ENCODE peak calls at places on chromosome 6, in nine cellular contexts. H, G, S, M, P, W, J, O and Z are unnamed samples. For H3K27me3, the result is how much of the 10 kb centered on the place peaks cover.

GRCh38 chr6:63174173-63174572 is 37.1 kb upstream of the FKBP1C start:
- DNase-seq in H (no peak), G (no peak), S (no peak), M (no peak), P (no peak), W (no peak), J (no peak), O (no peak), Z (no peak)

GRCh38 chr6:112044856-112045255 is 9.0 kb upstream of the CCN6 start:
- DNase-seq in H (no peak), G (no peak), S (no peak), M (no peak), P (peak), W (no peak), J (no peak), O (no peak), Z (no peak)

GRCh38 chr6:87789198-87789899 is 87.3 kb upstream of the AKIRIN2 start:
- DNase-seq in H (no peak), G (peak), S (peak), M (no peak), P (peak), W (no peak), J (no peak), O (no peak), Z (no peak)

GRCh38 chr6:126040394-126040793 is 54.1 kb downstream of the TRMT11 start:
- DNase-seq in H (no peak), G (no peak), S (no peak), M (no peak), P (no peak), W (no peak), J (no peak), O (no peak), Z (no peak)

GRCh38 chr6:89597988-89598387 is 40.6 kb downstream of the LYRM2 start:
- DNase-seq in H (no peak), G (peak), S (peak), M (no peak), P (peak), W (no peak), J (no peak), O (no peak), Z (no peak)

GRCh38 chr6:53361549-53362031 is 12.8 kb upstream of the ELOVL5 start:
- DNase-seq in H (peak), G (no peak), S (no peak), M (no peak), P (peak), W (no peak), J (no peak), O (peak), Z (no peak)

GRCh38 chr6:95478941-95479340 is 98.4 kb upstream of the MANEA start:
- DNase-seq in H (no peak), G (no peak), S (no peak), M (no peak), P (no peak), W (no peak), J (no peak), O (no peak), Z (no peak)

GRCh38 chr6:31559958-31560696 is 12.0 kb upstream of the LTA start:
- DNase-seq in H (peak), G (peak), S (peak), M (peak), P (peak), W (no peak), J (no peak), O (peak), Z (no peak)

GRCh38 chr6:158040051-158040803 is 58.6 kb downstream of the SYNJ2 start:
- DNase-seq in H (no peak), G (no peak), S (peak), M (no peak), P (peak), W (no peak), J (no peak), O (no peak), Z (no peak)

GRCh38 chr6:75281643-75282042 is 2.9 kb downstream of the TMEM30A start:
- DNase-seq in H (no peak), G (no peak), S (no peak), M (no peak), P (no peak), W (no peak), J (no peak), O (no peak), Z (no peak)

GRCh38 chr6:9168669-9169068 is 733.3 kb upstream of the SLC35B3 start:
- DNase-seq in H (no peak), G (no peak), S (no peak), M (no peak), P (no peak), W (no peak), J (no peak), O (no peak), Z (no peak)

GRCh38 chr6:91029211-91029610 is 442.3 kb upstream of the MAP3K7 start:
- DNase-seq in H (no peak), G (no peak), S (peak), M (no peak), P (no peak), W (no peak), J (no peak), O (no peak), Z (no peak)

GRCh38 chr6:52522655-52523054 is 54.2 kb downstream of the TRAM2 start:
- DNase-seq in H (no peak), G (no peak), S (no peak), M (no peak), P (no peak), W (no peak), J (no peak), O (no peak), Z (no peak)

GRCh38 chr6:44538841-44539240 is 151.3 kb downstream of the CDC5L start:
- DNase-seq in H (no peak), G (no peak), S (no peak), M (no peak), P (no peak), W (no peak), J (no peak), O (no peak), Z (no peak)

GRCh38 chr6:83474309-83474708 is 38.0 kb upstream of the PRSS35 start:
- DNase-seq in H (no peak), G (peak), S (no peak), M (no peak), P (peak), W (no peak), J (no peak), O (no peak), Z (no peak)

GRCh38 chr6:28081486-28081751 is 1.1 kb downstream of the ZNF165 start:
- DNase-seq in H (no peak), G (no peak), S (no peak), M (no peak), P (no peak), W (no peak), J (no peak), O (peak), Z (no peak)

GRCh38 chr6:150668882-150669476 is 69.3 kb downstream of the PLEKHG1 start:
- DNase-seq in H (no peak), G (no peak), S (no peak), M (no peak), P (no peak), W (no peak), J (no peak), O (no peak), Z (no peak)

GRCh38 chr6:141103246-141103645 is 1029.5 kb upstream of the GJE1 start:
- DNase-seq in H (no peak), G (no peak), S (no peak), M (no peak), P (no peak), W (no peak), J (no peak), O (no peak), Z (no peak)

GRCh38 chr6:33071579-33071978 is 1.9 kb downstream of the HLA-DPA1 start:
- DNase-seq in H (no peak), G (no peak), S (no peak), M (no peak), P (no peak), W (no peak), J (no peak), O (no peak), Z (no peak)

GRCh38 chr6:90151827-90152449 is 144.7 kb downstream of the BACH2 start:
- DNase-seq in H (no peak), G (no peak), S (no peak), M (no peak), P (no peak), W (no peak), J (no peak), O (no peak), Z (no peak)

DNA sequence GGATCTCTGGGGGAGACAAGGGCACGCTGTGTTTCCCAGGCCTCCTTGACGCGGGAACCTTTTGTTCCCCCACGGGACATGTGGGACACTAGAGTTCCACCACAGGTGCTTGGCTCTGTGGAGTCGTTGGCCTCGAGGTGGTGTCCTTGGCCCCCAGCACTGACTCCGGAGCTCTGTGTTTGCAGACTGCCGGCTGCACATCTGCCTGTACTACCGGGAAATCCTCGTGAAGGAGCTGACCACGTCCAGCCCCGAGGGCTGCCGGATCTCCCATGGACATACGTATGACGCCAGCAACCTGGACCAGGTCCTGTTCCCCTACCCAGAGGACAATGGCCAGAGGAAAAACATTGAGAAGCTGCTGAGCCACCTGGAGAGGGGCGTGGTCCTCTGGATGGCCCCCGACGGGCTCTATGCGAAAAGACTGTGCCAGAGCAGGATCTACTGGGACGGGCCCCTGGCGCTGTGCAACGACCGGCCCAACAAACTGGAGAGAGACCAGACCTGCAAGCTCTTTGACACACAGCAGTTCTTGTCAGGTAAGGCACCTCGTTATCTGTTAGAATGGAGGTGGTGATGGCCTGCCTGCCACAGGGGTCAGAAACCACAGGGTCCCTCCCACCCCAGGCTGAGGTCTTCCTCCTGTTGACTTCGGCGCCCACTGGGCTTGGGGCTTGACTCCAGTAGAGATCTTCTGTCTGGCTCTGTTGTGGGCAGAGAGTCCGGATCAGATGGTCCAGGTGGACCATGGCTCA is 9.9 kb downstream of the IRF4 start:
- DNase-seq in H (no peak), G (no peak), S (no peak), M (no peak), P (no peak), W (no peak), J (no peak), O (no peak), Z (no peak)
- H3K27me3 ChIP-seq in H (under half), G (under half), S (under half), M (under half), P (under half), W (under half), J (under half), O (under half), Z (under half)

GRCh38 chr6:169252805-169253189 is 849 bp downstream of the THBS2 start:
- DNase-seq in H (no peak), G (peak), S (no peak), M (no peak), P (no peak), W (no peak), J (no peak), O (no peak), Z (no peak)

GRCh38 chr6:169250660-169251059 is 3.0 kb downstream of the THBS2 start:
- DNase-seq in H (peak), G (peak), S (no peak), M (no peak), P (peak), W (peak), J (no peak), O (no peak), Z (no peak)

GRCh38 chr6:169251371-169251802 is 2.3 kb downstream of the THBS2 start:
- DNase-seq in H (no peak), G (peak), S (no peak), M (no peak), P (no peak), W (no peak), J (no peak), O (no peak), Z (no peak)

GRCh38 chr6:169253341-169253740 is 305 bp downstream of the THBS2 start:
- DNase-seq in H (no peak), G (no peak), S (no peak), M (no peak), P (no peak), W (no peak), J (no peak), O (no peak), Z (no peak)

DNA sequence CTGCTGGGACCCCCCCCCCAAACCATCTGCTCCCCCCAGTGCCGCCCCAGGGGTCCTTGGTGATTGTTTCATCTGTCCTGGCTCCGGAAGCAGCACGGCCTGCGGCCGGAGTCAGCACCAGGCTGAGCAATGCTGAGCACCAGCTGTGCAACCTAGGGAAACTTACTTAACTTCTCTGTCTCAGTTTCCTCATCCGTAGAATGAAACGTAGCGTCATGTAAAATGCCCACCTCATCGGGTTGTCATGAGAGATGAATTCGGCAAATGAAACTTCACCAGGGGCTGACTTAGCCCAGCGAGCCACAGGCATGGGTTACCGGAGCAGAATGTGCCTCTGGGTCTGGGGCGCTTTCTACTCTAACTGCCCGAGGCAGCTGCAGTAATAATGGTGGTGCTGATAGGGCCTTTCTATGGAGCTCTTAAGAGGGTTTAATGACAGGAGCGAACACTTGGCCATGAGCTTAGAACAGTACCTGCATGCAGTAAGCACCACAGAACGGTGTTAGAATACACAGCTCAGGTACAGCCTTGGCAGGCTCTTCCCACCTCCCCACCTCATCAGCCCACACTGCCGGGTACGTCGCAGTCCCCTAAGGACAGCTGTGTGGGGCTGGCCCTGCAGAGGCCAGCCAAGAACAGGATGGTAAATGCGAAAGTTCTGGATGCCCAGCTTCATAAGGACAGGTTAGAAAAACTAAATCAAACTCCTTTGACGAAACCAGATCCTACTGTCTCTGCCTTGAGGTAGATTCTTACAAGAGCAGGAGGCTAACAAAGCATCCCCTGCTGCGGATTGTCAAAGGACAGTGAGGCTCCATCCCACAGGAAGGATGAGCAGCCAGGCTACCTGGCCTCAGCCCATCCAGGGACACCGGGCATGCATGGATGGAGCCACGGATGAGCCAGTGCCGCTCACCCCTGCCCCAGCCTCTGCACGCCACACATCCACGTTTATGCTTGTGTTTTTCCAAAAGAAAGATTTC is 1.5 kb downstream of the THBS2 start:
- DNase-seq in H (no peak), G (peak), S (no peak), M (no peak), P (no peak), W (no peak), J (no peak), O (no peak), Z (no peak)
- H3K27me3 ChIP-seq in H (half or more), G (under half), S (half or more), M (under half), P (under half), W (under half), J (under half), O (under half), Z (under half)

DNA sequence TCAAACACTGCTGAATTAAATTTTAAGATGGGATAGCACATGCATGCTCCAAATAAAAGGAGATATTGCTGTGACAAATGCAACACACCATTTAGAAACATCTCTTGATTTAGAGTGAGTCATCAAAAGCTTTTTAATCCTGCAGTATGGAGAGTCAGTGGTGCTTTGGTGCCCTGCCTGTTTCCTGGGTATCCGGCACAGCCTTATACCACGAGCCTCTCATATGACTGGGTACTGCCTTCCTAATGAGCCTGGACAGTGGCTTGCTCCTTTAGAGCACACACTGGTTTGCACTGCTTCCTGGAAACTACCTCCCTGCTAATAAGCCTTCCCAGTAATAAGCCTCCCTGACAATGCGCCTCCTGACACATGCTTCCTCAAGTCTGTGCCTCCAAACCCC is 65.3 kb upstream of the KCNK16 start:
- DNase-seq in H (no peak), G (no peak), S (no peak), M (no peak), P (no peak), W (no peak), J (no peak), O (no peak), Z (no peak)
- H3K27me3 ChIP-seq in H (under half), G (under half), S (under half), M (under half), P (under half), W (under half), J (under half), O (under half), Z (under half)

GRCh38 chr6:114343782-114344144 is 940 bp upstream of the HS3ST5 start:
- DNase-seq in H (no peak), G (no peak), S (no peak), M (no peak), P (no peak), W (no peak), J (no peak), O (no peak), Z (no peak)
- H3K27me3 ChIP-seq in H (half or more), G (under half), S (under half), M (under half), P (under half), W (under half), J (under half), O (under half), Z (under half)

GRCh38 chr6:131778134-131778533 is 29.7 kb upstream of the ENPP1 start:
- DNase-seq in H (no peak), G (no peak), S (no peak), M (no peak), P (no peak), W (no peak), J (no peak), O (no peak), Z (no peak)
- H3K27me3 ChIP-seq in H (under half), G (under half), S (under half), M (under half), P (under half), W (under half), J (under half), O (under half), Z (under half)

GRCh38 chr6:108156938-108157233 is 8.9 kb upstream of the NR2E1 start:
- DNase-seq in H (no peak), G (no peak), S (no peak), M (no peak), P (no peak), W (no peak), J (no peak), O (no peak), Z (no peak)
- H3K27me3 ChIP-seq in H (half or more), G (half or more), S (half or more), M (half or more), P (half or more), W (half or more), J (half or more), O (under half), Z (under half)

DNA sequence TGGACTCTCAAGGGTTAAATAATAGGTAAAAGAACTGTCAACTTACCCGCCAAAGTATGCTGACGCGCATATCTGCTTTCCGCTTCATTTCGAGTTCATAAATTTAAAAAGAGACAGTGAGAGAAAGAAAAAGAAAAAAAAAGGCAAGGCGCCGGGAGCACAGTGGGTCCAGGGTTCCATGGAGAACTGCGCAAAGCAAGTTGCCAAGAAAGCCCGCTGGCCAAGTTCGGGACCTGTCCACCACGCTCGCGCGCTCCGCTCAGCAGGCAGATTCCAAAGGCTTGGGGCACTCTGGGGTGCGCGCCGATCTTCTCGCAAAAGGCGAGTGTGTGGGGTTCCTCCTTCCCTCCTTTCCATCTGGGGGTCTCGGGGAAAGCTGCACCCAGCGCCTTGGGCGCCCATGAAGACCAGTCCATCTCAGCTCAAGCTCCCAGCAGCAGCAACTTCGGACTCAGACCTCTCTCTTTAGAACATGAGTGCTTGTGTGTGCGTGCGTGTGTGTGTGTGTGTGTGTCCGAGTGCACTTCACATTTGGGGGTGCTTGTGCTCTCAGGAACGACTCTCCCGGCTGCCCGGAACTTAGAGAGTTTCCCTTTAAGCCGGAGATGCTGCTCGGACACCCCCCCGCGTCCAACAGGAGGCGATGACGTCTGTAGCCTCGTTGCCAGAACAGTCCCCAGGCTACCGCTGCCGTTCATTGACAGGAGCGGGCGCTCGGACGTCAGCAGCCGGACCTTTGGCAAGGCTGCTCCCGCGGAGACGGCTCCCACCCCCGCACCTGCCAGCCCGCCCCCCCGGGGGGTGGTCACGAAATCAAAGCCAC is 180.0 kb downstream of the TBXT start:
- DNase-seq in H (peak), G (peak), S (peak), M (peak), P (peak), W (peak), J (no peak), O (no peak), Z (no peak)
- H3K27me3 ChIP-seq in H (under half), G (half or more), S (half or more), M (half or more), P (under half), W (under half), J (under half), O (under half), Z (half or more)

GRCh38 chr6:166268431-166268830 is 39.8 kb downstream of the PRR18 start:
- DNase-seq in H (no peak), G (peak), S (no peak), M (no peak), P (no peak), W (no peak), J (no peak), O (no peak), Z (no peak)

GRCh38 chr6:166270706-166271375 is 37.4 kb downstream of the PRR18 start:
- DNase-seq in H (no peak), G (no peak), S (no peak), M (no peak), P (no peak), W (no peak), J (no peak), O (no peak), Z (no peak)

GRCh38 chr6:166274163-166274562 is 34.0 kb downstream of the PRR18 start:
- DNase-seq in H (no peak), G (no peak), S (no peak), M (no peak), P (no peak), W (no peak), J (no peak), O (no peak), Z (no peak)

GRCh38 chr6:166269301-166270039 is 38.7 kb downstream of the PRR18 start:
- DNase-seq in H (no peak), G (no peak), S (no peak), M (no peak), P (no peak), W (no peak), J (no peak), O (no peak), Z (no peak)

GRCh38 chr6:166271376-166271765 is 36.8 kb downstream of the PRR18 start:
- DNase-seq in H (no peak), G (no peak), S (no peak), M (no peak), P (no peak), W (no peak), J (no peak), O (no peak), Z (no peak)
- H3K27me3 ChIP-seq in H (under half), G (under half), S (under half), M (under half), P (under half), W (under half), J (under half), O (under half), Z (half or more)